ENCODE peak calls at places on chromosome 7, in eight cellular contexts. One of them, this sample, is unnamed.
A peak's percentile ranks its signal among the peaks of the same experiment; 100 is the strongest.

GRCh38 chr7:121288894-121289293 is 39.9 kb upstream of the WNT16 start:
- ATAC-seq in right cardiac atrium: no peak
- ATAC-seq in mucosa of descending colon: no peak
- ATAC-seq in heart left ventricle: no peak
- ATAC-seq in pancreas: no peak
- ATAC-seq in PC-3: peak; percentile 66
- ATAC-seq in upper lobe of left lung: no peak
- ATAC-seq in CD4-positive, CD25-positive, alpha-beta regulatory T cell: no peak
- ATAC-seq in this sample: no peak

GRCh38 chr7:125256446-125256845 is 326.8 kb upstream of the POT1 start:
- ATAC-seq in right cardiac atrium: no peak
- ATAC-seq in mucosa of descending colon: no peak
- ATAC-seq in heart left ventricle: no peak
- ATAC-seq in pancreas: peak; percentile 82
- ATAC-seq in PC-3: no peak
- ATAC-seq in upper lobe of left lung: no peak
- ATAC-seq in CD4-positive, CD25-positive, alpha-beta regulatory T cell: no peak
- ATAC-seq in this sample: no peak

GRCh38 chr7:91553410-91553895 is 289.2 kb downstream of the FZD1 start:
- ATAC-seq in right cardiac atrium: no peak
- ATAC-seq in mucosa of descending colon: no peak
- ATAC-seq in heart left ventricle: no peak
- ATAC-seq in pancreas: no peak
- ATAC-seq in PC-3: no peak
- ATAC-seq in upper lobe of left lung: no peak
- ATAC-seq in CD4-positive, CD25-positive, alpha-beta regulatory T cell: no peak
- ATAC-seq in this sample: no peak

GRCh38 chr7:104296266-104296665 is 32.1 kb upstream of the LHFPL3 start:
- ATAC-seq in right cardiac atrium: no peak
- ATAC-seq in mucosa of descending colon: no peak
- ATAC-seq in heart left ventricle: no peak
- ATAC-seq in pancreas: no peak
- ATAC-seq in PC-3: no peak
- ATAC-seq in upper lobe of left lung: no peak
- ATAC-seq in CD4-positive, CD25-positive, alpha-beta regulatory T cell: no peak
- ATAC-seq in this sample: no peak

GRCh38 chr7:29077181-29077580 is 69.2 kb downstream of the CPVL start:
- ATAC-seq in right cardiac atrium: no peak
- ATAC-seq in mucosa of descending colon: no peak
- ATAC-seq in heart left ventricle: no peak
- ATAC-seq in pancreas: no peak
- ATAC-seq in PC-3: no peak
- ATAC-seq in upper lobe of left lung: no peak
- ATAC-seq in CD4-positive, CD25-positive, alpha-beta regulatory T cell: no peak
- ATAC-seq in this sample: no peak

GRCh38 chr7:80467069-80467468 is 44.8 kb downstream of the GNAT3 start:
- ATAC-seq in right cardiac atrium: peak; percentile 57
- ATAC-seq in mucosa of descending colon: peak; percentile 48
- ATAC-seq in heart left ventricle: peak; percentile 75
- ATAC-seq in pancreas: peak; percentile 56
- ATAC-seq in PC-3: peak; percentile 94
- ATAC-seq in upper lobe of left lung: no peak
- ATAC-seq in CD4-positive, CD25-positive, alpha-beta regulatory T cell: no peak
- ATAC-seq in this sample: no peak

GRCh38 chr7:95311389-95311788 is 12.9 kb downstream of the PON1 start:
- ATAC-seq in right cardiac atrium: no peak
- ATAC-seq in mucosa of descending colon: no peak
- ATAC-seq in heart left ventricle: no peak
- ATAC-seq in pancreas: no peak
- ATAC-seq in PC-3: no peak
- ATAC-seq in upper lobe of left lung: no peak
- ATAC-seq in CD4-positive, CD25-positive, alpha-beta regulatory T cell: no peak
- ATAC-seq in this sample: no peak

GRCh38 chr7:87364246-87364645 is 18.8 kb downstream of the CROT start:
- ATAC-seq in right cardiac atrium: no peak
- ATAC-seq in mucosa of descending colon: no peak
- ATAC-seq in heart left ventricle: no peak
- ATAC-seq in pancreas: no peak
- ATAC-seq in PC-3: no peak
- ATAC-seq in upper lobe of left lung: no peak
- ATAC-seq in CD4-positive, CD25-positive, alpha-beta regulatory T cell: no peak
- ATAC-seq in this sample: no peak

GRCh38 chr7:46059308-46060020 is 138.4 kb upstream of the IGFBP3 start:
- ATAC-seq in right cardiac atrium: peak; percentile 97
- ATAC-seq in mucosa of descending colon: peak; percentile 24
- ATAC-seq in heart left ventricle: peak; percentile 90
- ATAC-seq in pancreas: peak; percentile 63
- ATAC-seq in PC-3: no peak
- ATAC-seq in upper lobe of left lung: peak; percentile 94
- ATAC-seq in CD4-positive, CD25-positive, alpha-beta regulatory T cell: no peak
- ATAC-seq in this sample: no peak

GRCh38 chr7:32140540-32140939 is 70.3 kb upstream of the PDE1C start:
- ATAC-seq in right cardiac atrium: peak; percentile 48
- ATAC-seq in mucosa of descending colon: no peak
- ATAC-seq in heart left ventricle: no peak
- ATAC-seq in pancreas: no peak
- ATAC-seq in PC-3: no peak
- ATAC-seq in upper lobe of left lung: no peak
- ATAC-seq in CD4-positive, CD25-positive, alpha-beta regulatory T cell: no peak
- ATAC-seq in this sample: no peak

GRCh38 chr7:116922545-116922944 is 30.8 kb upstream of the ST7 start:
- ATAC-seq in right cardiac atrium: no peak
- ATAC-seq in mucosa of descending colon: no peak
- ATAC-seq in heart left ventricle: no peak
- ATAC-seq in pancreas: no peak
- ATAC-seq in PC-3: no peak
- ATAC-seq in upper lobe of left lung: no peak
- ATAC-seq in CD4-positive, CD25-positive, alpha-beta regulatory T cell: no peak
- ATAC-seq in this sample: no peak

GRCh38 chr7:22187691-22188348 is 169.1 kb downstream of the RAPGEF5 start:
- ATAC-seq in right cardiac atrium: no peak
- ATAC-seq in mucosa of descending colon: no peak
- ATAC-seq in heart left ventricle: no peak
- ATAC-seq in pancreas: peak; percentile 45
- ATAC-seq in PC-3: no peak
- ATAC-seq in upper lobe of left lung: no peak
- ATAC-seq in CD4-positive, CD25-positive, alpha-beta regulatory T cell: no peak
- ATAC-seq in this sample: no peak

GRCh38 chr7:38374507-38374906 is 101.1 kb upstream of the TARP start:
- ATAC-seq in right cardiac atrium: no peak
- ATAC-seq in mucosa of descending colon: no peak
- ATAC-seq in heart left ventricle: no peak
- ATAC-seq in pancreas: no peak
- ATAC-seq in PC-3: no peak
- ATAC-seq in upper lobe of left lung: no peak
- ATAC-seq in CD4-positive, CD25-positive, alpha-beta regulatory T cell: peak; percentile 59
- ATAC-seq in this sample: no peak

GRCh38 chr7:96579101-96579500 is 130.5 kb downstream of the SEM1 start:
- ATAC-seq in right cardiac atrium: no peak
- ATAC-seq in mucosa of descending colon: no peak
- ATAC-seq in heart left ventricle: no peak
- ATAC-seq in pancreas: no peak
- ATAC-seq in PC-3: no peak
- ATAC-seq in upper lobe of left lung: no peak
- ATAC-seq in CD4-positive, CD25-positive, alpha-beta regulatory T cell: no peak
- ATAC-seq in this sample: no peak

GRCh38 chr7:47549916-47550315 is 32.0 kb downstream of the TNS3 start:
- ATAC-seq in right cardiac atrium: no peak
- ATAC-seq in mucosa of descending colon: no peak
- ATAC-seq in heart left ventricle: no peak
- ATAC-seq in pancreas: no peak
- ATAC-seq in PC-3: no peak
- ATAC-seq in upper lobe of left lung: no peak
- ATAC-seq in CD4-positive, CD25-positive, alpha-beta regulatory T cell: no peak
- ATAC-seq in this sample: no peak

GRCh38 chr7:31569528-31569927 is 55.6 kb downstream of the ITPRID1 start:
- ATAC-seq in right cardiac atrium: no peak
- ATAC-seq in mucosa of descending colon: no peak
- ATAC-seq in heart left ventricle: no peak
- ATAC-seq in pancreas: no peak
- ATAC-seq in PC-3: no peak
- ATAC-seq in upper lobe of left lung: no peak
- ATAC-seq in CD4-positive, CD25-positive, alpha-beta regulatory T cell: no peak
- ATAC-seq in this sample: no peak

DNA sequence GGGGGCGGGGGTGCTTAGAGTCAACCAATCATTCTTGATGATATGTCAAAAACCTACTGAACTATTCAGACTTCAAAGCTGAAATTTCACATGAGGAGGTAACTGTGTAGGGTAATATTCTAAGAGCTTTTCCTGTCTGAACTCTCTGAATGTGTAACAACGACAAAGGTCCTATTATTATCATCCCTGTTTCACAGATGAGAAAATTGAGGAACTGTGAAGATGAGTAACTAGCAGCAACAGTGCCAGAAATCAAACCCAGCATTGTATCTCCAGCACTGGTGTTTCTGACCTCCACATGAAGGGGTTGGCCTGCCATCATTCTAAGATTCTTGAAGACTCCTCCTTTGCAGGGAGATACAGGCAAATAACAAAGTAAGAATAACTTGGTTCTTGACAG is 294.7 kb upstream of the AOAH start:
- ATAC-seq in right cardiac atrium: no peak
- ATAC-seq in mucosa of descending colon: no peak
- ATAC-seq in heart left ventricle: no peak
- ATAC-seq in pancreas: no peak
- ATAC-seq in PC-3: no peak
- ATAC-seq in upper lobe of left lung: no peak
- ATAC-seq in CD4-positive, CD25-positive, alpha-beta regulatory T cell: no peak
- ATAC-seq in this sample: no peak
- H3K4me1 ChIP-seq in right cardiac atrium: peaks cover 1% of the 10 kb centered on the region
- H3K4me1 ChIP-seq in mucosa of descending colon: no peaks in the 10 kb centered on the region
- H3K4me1 ChIP-seq in heart left ventricle: no peaks in the 10 kb centered on the region
- H3K4me1 ChIP-seq in pancreas: peaks cover 8% of the 10 kb centered on the region
- H3K4me1 ChIP-seq in PC-3: no peaks in the 10 kb centered on the region
- H3K4me1 ChIP-seq in upper lobe of left lung: peaks cover 7% of the 10 kb centered on the region
- H3K4me1 ChIP-seq in CD4-positive, CD25-positive, alpha-beta regulatory T cell: no peaks in the 10 kb centered on the region
- H3K4me1 ChIP-seq in this sample: peaks cover 10% of the 10 kb centered on the region

GRCh38 chr7:85001493-85002345 is 185.1 kb downstream of the SEMA3D start:
- ATAC-seq in right cardiac atrium: no peak
- ATAC-seq in mucosa of descending colon: no peak
- ATAC-seq in heart left ventricle: no peak
- ATAC-seq in pancreas: peak; percentile 70
- ATAC-seq in PC-3: no peak
- ATAC-seq in upper lobe of left lung: no peak
- ATAC-seq in CD4-positive, CD25-positive, alpha-beta regulatory T cell: no peak
- ATAC-seq in this sample: no peak

GRCh38 chr7:84997626-84998025 is 189.2 kb downstream of the SEMA3D start:
- ATAC-seq in right cardiac atrium: no peak
- ATAC-seq in mucosa of descending colon: no peak
- ATAC-seq in heart left ventricle: no peak
- ATAC-seq in pancreas: no peak
- ATAC-seq in PC-3: no peak
- ATAC-seq in upper lobe of left lung: no peak
- ATAC-seq in CD4-positive, CD25-positive, alpha-beta regulatory T cell: no peak
- ATAC-seq in this sample: no peak

GRCh38 chr7:84998665-84999064 is 188.2 kb downstream of the SEMA3D start:
- ATAC-seq in right cardiac atrium: no peak
- ATAC-seq in mucosa of descending colon: no peak
- ATAC-seq in heart left ventricle: no peak
- ATAC-seq in pancreas: no peak
- ATAC-seq in PC-3: peak; percentile 56
- ATAC-seq in upper lobe of left lung: no peak
- ATAC-seq in CD4-positive, CD25-positive, alpha-beta regulatory T cell: no peak
- ATAC-seq in this sample: no peak

GRCh38 chr7:84999450-84999849 is 187.4 kb downstream of the SEMA3D start:
- ATAC-seq in right cardiac atrium: no peak
- ATAC-seq in mucosa of descending colon: no peak
- ATAC-seq in heart left ventricle: no peak
- ATAC-seq in pancreas: no peak
- ATAC-seq in PC-3: no peak
- ATAC-seq in upper lobe of left lung: no peak
- ATAC-seq in CD4-positive, CD25-positive, alpha-beta regulatory T cell: no peak
- ATAC-seq in this sample: no peak

DNA sequence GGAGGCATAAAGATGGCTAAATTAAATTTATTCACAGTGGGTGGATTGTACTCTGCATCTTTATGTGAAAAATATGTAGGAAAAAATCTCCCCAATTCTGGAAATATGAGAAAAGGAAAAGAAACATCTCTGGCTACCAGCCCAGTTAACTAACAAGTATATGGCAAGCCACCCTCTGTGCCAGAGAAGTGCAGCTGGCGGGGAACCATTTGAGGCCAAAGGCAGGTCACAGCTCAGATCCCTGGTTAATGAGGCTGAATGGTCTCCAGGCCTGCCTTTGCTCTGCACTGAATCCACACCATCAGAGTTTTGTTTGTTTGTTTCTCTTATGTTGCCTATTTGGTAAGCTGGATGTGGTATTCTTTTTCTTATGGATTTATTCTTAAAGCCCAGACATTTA is 185.9 kb downstream of the SEMA3D start:
- ATAC-seq in right cardiac atrium: no peak
- ATAC-seq in mucosa of descending colon: no peak
- ATAC-seq in heart left ventricle: no peak
- ATAC-seq in pancreas: peak; percentile 71
- ATAC-seq in PC-3: no peak
- ATAC-seq in upper lobe of left lung: no peak
- ATAC-seq in CD4-positive, CD25-positive, alpha-beta regulatory T cell: no peak
- ATAC-seq in this sample: no peak
- H3K4me1 ChIP-seq in right cardiac atrium: no peaks in the 10 kb centered on the region
- H3K4me1 ChIP-seq in mucosa of descending colon: no peaks in the 10 kb centered on the region
- H3K4me1 ChIP-seq in heart left ventricle: no peaks in the 10 kb centered on the region
- H3K4me1 ChIP-seq in pancreas: no peaks in the 10 kb centered on the region
- H3K4me1 ChIP-seq in PC-3: no peaks in the 10 kb centered on the region
- H3K4me1 ChIP-seq in upper lobe of left lung: no peaks in the 10 kb centered on the region
- H3K4me1 ChIP-seq in CD4-positive, CD25-positive, alpha-beta regulatory T cell: no peaks in the 10 kb centered on the region
- H3K4me1 ChIP-seq in this sample: no peaks in the 10 kb centered on the region

DNA sequence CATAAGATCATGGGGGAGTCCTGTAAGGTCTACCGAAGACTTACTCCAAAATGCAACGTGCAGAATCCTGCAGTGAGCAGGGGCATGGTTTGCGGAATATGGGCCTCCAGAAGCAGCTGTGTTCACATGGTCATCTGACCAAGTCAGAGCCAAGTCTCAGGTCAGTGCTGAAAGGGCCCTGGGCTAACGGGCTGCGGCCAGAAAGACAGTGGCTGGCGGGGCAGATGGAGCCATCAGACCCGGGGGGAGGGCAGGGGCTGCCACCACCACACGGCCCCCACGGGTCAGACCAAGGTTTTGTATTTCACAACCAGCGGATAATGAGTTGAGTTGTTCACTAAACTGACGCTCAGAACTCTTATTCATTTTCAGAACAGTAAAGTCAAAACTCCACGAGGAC is 522.3 kb downstream of the PTPRN2 start:
- ATAC-seq in right cardiac atrium: no peak
- ATAC-seq in mucosa of descending colon: no peak
- ATAC-seq in heart left ventricle: no peak
- ATAC-seq in pancreas: no peak
- ATAC-seq in PC-3: no peak
- ATAC-seq in upper lobe of left lung: no peak
- ATAC-seq in CD4-positive, CD25-positive, alpha-beta regulatory T cell: no peak
- ATAC-seq in this sample: no peak
- H3K4me1 ChIP-seq in right cardiac atrium: no peaks in the 10 kb centered on the region
- H3K4me1 ChIP-seq in mucosa of descending colon: no peaks in the 10 kb centered on the region
- H3K4me1 ChIP-seq in heart left ventricle: no peaks in the 10 kb centered on the region
- H3K4me1 ChIP-seq in pancreas: no peaks in the 10 kb centered on the region
- H3K4me1 ChIP-seq in PC-3: no peaks in the 10 kb centered on the region
- H3K4me1 ChIP-seq in upper lobe of left lung: no peaks in the 10 kb centered on the region
- H3K4me1 ChIP-seq in CD4-positive, CD25-positive, alpha-beta regulatory T cell: no peaks in the 10 kb centered on the region
- H3K4me1 ChIP-seq in this sample: no peaks in the 10 kb centered on the region

DNA sequence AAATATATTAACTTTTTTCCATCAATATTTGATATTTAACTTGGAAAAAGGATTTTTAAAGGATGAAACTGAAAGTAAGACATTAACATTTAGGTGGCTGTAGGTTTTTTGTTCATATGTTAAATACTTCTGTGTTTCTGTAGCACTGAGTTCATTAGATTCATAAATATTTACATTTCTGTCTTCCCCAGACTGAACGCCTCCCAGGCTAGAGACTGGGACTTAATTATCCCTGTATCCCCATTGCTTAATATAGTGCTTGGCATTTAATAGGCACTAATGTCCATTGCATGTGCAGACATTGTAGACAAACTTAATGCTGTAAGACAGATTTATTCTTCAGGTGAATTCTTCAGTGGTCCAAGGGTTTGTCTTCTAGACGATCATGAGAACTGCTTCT is 7.4 kb downstream of the PTPN12 start:
- ATAC-seq in right cardiac atrium: no peak
- ATAC-seq in mucosa of descending colon: no peak
- ATAC-seq in heart left ventricle: no peak
- ATAC-seq in pancreas: no peak
- ATAC-seq in PC-3: no peak
- ATAC-seq in upper lobe of left lung: no peak
- ATAC-seq in CD4-positive, CD25-positive, alpha-beta regulatory T cell: no peak
- ATAC-seq in this sample: no peak
- H3K4me1 ChIP-seq in right cardiac atrium: peaks cover 10% of the 10 kb centered on the region
- H3K4me1 ChIP-seq in mucosa of descending colon: peaks cover 9% of the 10 kb centered on the region
- H3K4me1 ChIP-seq in heart left ventricle: peaks cover 19% of the 10 kb centered on the region
- H3K4me1 ChIP-seq in pancreas: peaks cover 13% of the 10 kb centered on the region
- H3K4me1 ChIP-seq in PC-3: peaks cover 41% of the 10 kb centered on the region
- H3K4me1 ChIP-seq in upper lobe of left lung: peaks cover 85% of the 10 kb centered on the region
- H3K4me1 ChIP-seq in CD4-positive, CD25-positive, alpha-beta regulatory T cell: no peaks in the 10 kb centered on the region
- H3K4me1 ChIP-seq in this sample: peaks cover 93% of the 10 kb centered on the region